ENCODE peak calls at places on chromosomes 1 and 21, in six cellular contexts. C, H, D, S, P and A are unnamed samples.

GRCh38 chr1:2255420-2256369 is 27.6 kb downstream of the SKI start:
- DNase-seq in P (peak), D (no peak), C (no peak), S (no peak), H (peak), A (no peak)

GRCh38 chr1:24190970-24191570 is 4.0 kb upstream of the IFNLR1 start:
- DNase-seq in P (no peak), C (no peak), H (no peak), D (no peak), S (no peak), A (no peak)

GRCh38 chr1:91863498-91863897 is 22.5 kb downstream of the TGFBR3 start:
- DNase-seq in S (no peak), D (no peak), H (no peak), P (no peak), C (no peak), A (no peak)

GRCh38 chr1:111516008-111516535 is 12.6 kb upstream of the ADORA3 start:
- DNase-seq in P (peak), D (no peak), S (no peak), H (peak), C (peak), A (peak)

GRCh38 chr1:160127865-160128523 is 12.4 kb downstream of the ATP1A2 start:
- DNase-seq in P (peak), S (no peak), C (no peak), D (no peak), H (no peak), A (no peak)

GRCh38 chr21:30206551-30207251 is 9.2 kb downstream of the CLDN8 start:
- DNase-seq in D (no peak), S (no peak), P (peak), C (no peak), H (no peak), A (no peak)

GRCh38 chr21:36728371-36729111 is 29.6 kb downstream of the SIM2 start:
- DNase-seq in S (no peak), H (no peak), P (no peak), C (no peak), D (no peak), A (no peak)

GRCh38 chr1:16038620-16038912 is 5.0 kb upstream of the CLCNKB start:
- DNase-seq in C (no peak), D (no peak), S (no peak), H (peak), P (no peak), A (no peak)

GRCh38 chr1:214282696-214283225 is 1.8 kb downstream of the SMYD2 start:
- DNase-seq in D (no peak), H (no peak), P (no peak), S (no peak), C (no peak), A (no peak)

GRCh38 chr1:58997637-58998036 is 213.8 kb upstream of the JUN start:
- DNase-seq in H (no peak), S (no peak), C (no peak), D (no peak), P (peak), A (no peak)

GRCh38 chr1:162159515-162159914 is 90.0 kb downstream of the NOS1AP start:
- DNase-seq in H (no peak), D (peak), S (no peak), C (no peak), P (no peak), A (peak)

GRCh38 chr1:230145505-230145899 is 78.5 kb downstream of the GALNT2 start:
- DNase-seq in H (no peak), D (no peak), S (no peak), P (no peak), C (no peak), A (peak)

GRCh38 chr1:151314137-151314875 is 12.9 kb downstream of the PI4KB start:
- DNase-seq in H (no peak), P (peak), D (no peak), S (no peak), C (peak), A (no peak)

GRCh38 chr1:37471345-37472231 is 2.8 kb upstream of the ZC3H12A start:
- DNase-seq in H (peak), D (peak), P (peak), S (no peak), C (peak), A (no peak)

GRCh38 chr1:62325076-62325475 is 5.8 kb upstream of the KANK4 start:
- DNase-seq in S (no peak), P (peak), D (no peak), H (peak), C (no peak), A (no peak)

GRCh38 chr1:47226121-47226977 is 5.7 kb downstream of the TAL1 start:
- DNase-seq in H (no peak), S (no peak), P (no peak), D (no peak), C (no peak), A (no peak)

GRCh38 chr1:18294437-18295176 is 186.1 kb upstream of the KLHDC7A start:
- DNase-seq in C (no peak), P (no peak), H (peak), S (no peak), D (no peak), A (no peak)

GRCh38 chr21:37642493-37642892 is 273.8 kb downstream of the KCNJ6 start:
- DNase-seq in H (peak), C (no peak), P (no peak), D (peak), S (no peak), A (peak)

GRCh38 chr1:168892945-168893344 is 163.9 kb upstream of the DPT start:
- DNase-seq in H (no peak), D (no peak), S (no peak), P (peak), C (no peak), A (no peak)

GRCh38 chr1:201254625-201255469 is 28.5 kb upstream of the PKP1 start:
- DNase-seq in D (peak), C (peak), H (peak), S (peak), P (peak), A (peak)

GRCh38 chr1:80882552-80882951 is 918.2 kb upstream of the ADGRL2 start:
- DNase-seq in S (no peak), H (no peak), D (no peak), P (peak), C (no peak), A (no peak)

GRCh38 chr1:31335007-31335406 is 37.9 kb downstream of the FABP3 start:
- DNase-seq in H (peak), C (no peak), D (peak), P (peak), S (peak), A (peak)